ENCODE peak calls at places on chromosome 19, in six cellular contexts. C, R, V, H, B and F are unnamed samples.

GRCh38 chr19:40143612-40144011 is 47.6 kb upstream of the MAP3K10 start:
- DNase-seq in B (no peak), R (no peak), V (peak; percentile 86), H (no peak), C (peak; percentile 20), F (no peak)

GRCh38 chr19:1259206-1259872 is 9.8 kb upstream of the CIRBP start:
- DNase-seq in V (peak; percentile 78), R (no peak), B (no peak), C (peak; percentile 81), H (peak; percentile 62), F (peak; percentile 77)

GRCh38 chr19:33746159-33746558 is 50.5 kb upstream of the KCTD15 start:
- DNase-seq in C (no peak), R (no peak), V (no peak), B (no peak), H (no peak), F (no peak)

GRCh38 chr19:53182202-53182601 is 11.0 kb downstream of the ZNF665 start:
- DNase-seq in C (no peak), B (no peak), V (no peak), H (no peak), R (no peak), F (no peak)

GRCh38 chr19:17532557-17532956 is 21.1 kb downstream of the PGLS start:
- DNase-seq in B (no peak), R (no peak), V (no peak), H (no peak), C (no peak), F (no peak)

GRCh38 chr19:17873661-17874422 is 2.1 kb downstream of the SLC5A5 start:
- DNase-seq in C (peak; percentile 94), V (peak; percentile 75), R (peak; percentile 48), B (peak; percentile 37), H (no peak), F (peak; percentile 51)

GRCh38 chr19:5621945-5622464 is 571 bp downstream of the SAFB2 start:
- DNase-seq in V (no peak), H (peak; percentile 15), B (no peak), C (peak; percentile 21), R (no peak), F (no peak)

GRCh38 chr19:3589949-3590348 is 4.7 kb downstream of the GIPC3 start:
- DNase-seq in V (no peak), H (no peak), C (no peak), R (no peak), B (no peak), F (no peak)

GRCh38 chr19:45638930-45639729 is at the start of gene EML2:
- DNase-seq in H (peak; percentile 33), B (peak; percentile 45), V (peak; percentile 71), R (no peak), C (peak; percentile 97), F (no peak)

GRCh38 chr19:33373701-33374405 is at the start of gene CEBPG:
- DNase-seq in V (peak; percentile 62), B (peak; percentile 58), R (no peak), C (peak; percentile 63), H (peak; percentile 54), F (peak; percentile 58)

GRCh38 chr19:40365613-40366401 is 17.3 kb downstream of the PLD3 start:
- DNase-seq in H (peak; percentile 89), R (no peak), B (no peak), V (peak; percentile 86), C (peak; percentile 91), F (no peak)

GRCh38 chr19:33345163-33345562 is 28.3 kb upstream of the CEBPG start:
- DNase-seq in C (no peak), B (no peak), R (no peak), V (no peak), H (no peak), F (no peak)

GRCh38 chr19:17779281-17779930 is 15.5 kb upstream of the B3GNT3 start:
- DNase-seq in B (no peak), R (peak; percentile 93), H (no peak), V (peak; percentile 82), C (peak; percentile 98), F (peak; percentile 79)

GRCh38 chr19:55158848-55159793 is 1.6 kb upstream of the TNNI3 start:
- DNase-seq in V (peak; percentile 50), B (no peak), C (no peak), R (no peak), H (no peak), F (peak; percentile 85)

GRCh38 chr19:5396963-5397362 is 56.4 kb upstream of the PTPRS start:
- DNase-seq in B (no peak), C (no peak), R (no peak), V (no peak), H (no peak), F (no peak)

GRCh38 chr19:35138305-35138799 is 272 bp upstream of the FXYD1 start:
- DNase-seq in B (no peak), V (no peak), C (no peak), H (no peak), R (no peak), F (no peak)

GRCh38 chr19:2477732-2478191 is 1.8 kb downstream of the GADD45B start:
- DNase-seq in R (no peak), V (peak; percentile 48), H (peak; percentile 48), C (no peak), B (no peak), F (peak; percentile 34)

GRCh38 chr19:2479556-2480194 is 3.7 kb downstream of the GADD45B start:
- DNase-seq in C (no peak), H (no peak), B (no peak), V (no peak), R (no peak), F (no peak)

GRCh38 chr19:2477141-2477710 is 1.3 kb downstream of the GADD45B start:
- DNase-seq in V (no peak), H (no peak), C (no peak), R (no peak), B (peak; percentile 60), F (peak; percentile 62)

GRCh38 chr19:2478756-2479555 is 3.0 kb downstream of the GADD45B start:
- DNase-seq in V (peak; percentile 63), R (no peak), B (peak; percentile 69), H (peak; percentile 60), C (peak; percentile 89), F (peak; percentile 60)

GRCh38 chr19:2478324-2478755 is 2.4 kb downstream of the GADD45B start:
- DNase-seq in V (peak; percentile 91), B (peak; percentile 75), C (peak; percentile 78), R (no peak), H (peak; percentile 60), F (peak; percentile 79)
- TF ChIP-seq CTCF in V (peak; percentile 47), B (peak; percentile 10), C (no peak), R (no peak), H (no peak), F (no peak)

DNA sequence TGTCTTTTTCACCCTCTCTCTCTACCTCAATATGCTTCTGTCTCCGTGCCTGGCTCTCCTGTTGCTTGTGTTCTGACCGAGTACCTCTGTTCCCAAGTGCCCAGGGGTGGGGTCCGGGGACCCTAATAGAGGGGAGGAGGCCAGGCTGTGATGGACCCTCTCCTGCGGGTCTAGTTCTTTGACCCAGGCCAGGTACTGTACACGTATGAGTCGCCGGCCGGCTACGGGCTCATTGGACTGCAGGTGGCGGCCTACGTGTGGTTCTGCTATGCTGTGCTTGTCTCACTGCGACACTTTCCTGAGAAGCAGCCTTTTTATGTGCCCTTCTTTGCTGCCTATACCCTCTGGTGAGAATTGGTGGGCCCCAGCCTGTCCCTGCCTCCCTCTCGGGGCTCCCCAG is 4.4 kb downstream of the TMEM145 start:
- DNase-seq in H (no peak), R (no peak), V (no peak), B (no peak), C (no peak), F (no peak)
- H3K27me3 ChIP-seq in H (peaks cover 14% of the 10 kb centered on the region), R (no peaks in the 10 kb centered on the region), V (no peaks in the 10 kb centered on the region), B (no peaks in the 10 kb centered on the region), C (peaks cover 15% of the 10 kb centered on the region), F (peaks cover 23% of the 10 kb centered on the region)

DNA sequence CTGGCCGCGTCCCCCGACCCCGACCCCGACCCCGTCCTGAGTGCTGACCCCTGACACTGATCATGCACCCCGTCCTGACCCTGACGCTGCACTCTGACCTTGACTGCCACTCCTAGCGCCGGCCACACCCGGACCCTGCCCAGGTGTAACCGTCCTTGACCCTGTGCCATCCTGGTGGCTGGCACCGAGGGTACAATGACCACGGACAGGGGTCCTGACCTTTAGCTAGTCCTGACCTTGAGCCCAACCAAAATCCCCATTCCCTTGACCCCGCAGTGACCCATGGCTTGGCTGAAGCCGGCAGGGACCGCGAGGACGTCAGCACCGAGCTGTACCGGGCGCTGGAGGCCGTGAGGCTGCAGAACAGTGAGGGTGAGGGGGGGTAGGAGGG is 25.9 kb downstream of the CLEC4M start:
- DNase-seq in C (no peak), B (no peak), V (no peak), R (no peak), H (no peak), F (no peak)
- TF ChIP-seq EZH2 in C (peak; percentile 26), B (no peak), V (no peak), R (no peak), H (no peak), F (no peak)

GRCh38 chr19:51114087-51114714 is 6.0 kb upstream of the CTU1 start:
- DNase-seq in H (no peak), B (no peak), V (no peak), R (no peak), C (no peak), F (no peak)

GRCh38 chr19:51110666-51110971 is 2.4 kb upstream of the CTU1 start:
- DNase-seq in H (no peak), V (no peak), C (no peak), B (no peak), R (no peak), F (no peak)

GRCh38 chr19:51108805-51109146 is 567 bp upstream of the CTU1 start:
- DNase-seq in R (no peak), B (no peak), H (no peak), C (no peak), V (no peak), F (no peak)

GRCh38 chr19:51108066-51108804 is at the start of gene CTU1:
- DNase-seq in V (peak; percentile 100), C (peak; percentile 99), R (peak; percentile 99), B (peak; percentile 99), H (peak; percentile 99), F (peak; percentile 98)

DNA sequence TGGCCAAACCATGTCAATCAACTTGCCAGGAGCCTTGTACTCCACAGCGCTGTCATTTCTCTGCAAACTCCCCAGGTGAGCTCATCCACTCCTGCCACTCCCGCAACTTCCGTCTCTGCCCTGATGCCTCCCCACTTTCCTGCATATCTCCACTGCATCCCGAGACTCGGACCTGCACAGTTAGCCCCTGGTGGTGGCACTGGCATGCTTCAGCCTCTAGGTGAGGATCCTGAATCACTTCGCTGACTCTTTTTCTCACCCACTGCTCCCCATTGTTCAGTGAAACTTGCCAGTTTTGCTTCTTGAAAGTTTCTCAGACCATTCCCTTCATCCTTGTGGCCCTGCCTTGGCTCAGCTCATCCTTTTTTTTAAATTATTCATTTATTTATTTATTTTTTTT is 3.4 kb upstream of the CTU1 start:
- DNase-seq in B (no peak), V (no peak), H (no peak), C (peak; percentile 68), R (peak; percentile 40), F (no peak)
- TF ChIP-seq CTCF in B (peak; percentile 44), V (peak; percentile 10), H (peak; percentile 16), C (peak; percentile 52), R (peak; percentile 77), F (peak; percentile 26)